ENCODE peak calls at places on chromosomes 3 and 15, in seven cellular contexts. One of them, this sample, is unnamed.

GRCh38 chr3:123605789-123606234 is 21.0 kb upstream of the HACD2 start:
- DNase-seq in GM12865: peak
- DNase-seq in astrocyte of the cerebellum: no peak
- DNase-seq in NCI-H460: no peak
- DNase-seq in AG08396: no peak
- DNase-seq in hypothalamus: no peak
- DNase-seq in HT1080: peak
- DNase-seq in this sample: peak

GRCh38 chr3:1439395-1439794 is 346.6 kb downstream of the CNTN6 start:
- DNase-seq in GM12865: peak
- DNase-seq in astrocyte of the cerebellum: no peak
- DNase-seq in NCI-H460: no peak
- DNase-seq in AG08396: no peak
- DNase-seq in hypothalamus: no peak
- DNase-seq in HT1080: peak
- DNase-seq in this sample: no peak

GRCh38 chr3:151724846-151725562 is 8.7 kb upstream of the AADACL2 start:
- DNase-seq in GM12865: no peak
- DNase-seq in astrocyte of the cerebellum: no peak
- DNase-seq in NCI-H460: no peak
- DNase-seq in AG08396: no peak
- DNase-seq in hypothalamus: no peak
- DNase-seq in HT1080: peak
- DNase-seq in this sample: peak

GRCh38 chr3:14345496-14346150 is 56.8 kb upstream of the SLC6A6 start:
- DNase-seq in GM12865: no peak
- DNase-seq in astrocyte of the cerebellum: no peak
- DNase-seq in NCI-H460: no peak
- DNase-seq in AG08396: no peak
- DNase-seq in hypothalamus: no peak
- DNase-seq in HT1080: no peak
- DNase-seq in this sample: peak

GRCh38 chr3:120648290-120648689 is 33.7 kb downstream of the HGD start:
- DNase-seq in GM12865: no peak
- DNase-seq in astrocyte of the cerebellum: no peak
- DNase-seq in NCI-H460: no peak
- DNase-seq in AG08396: peak
- DNase-seq in hypothalamus: no peak
- DNase-seq in HT1080: no peak
- DNase-seq in this sample: no peak

GRCh38 chr15:85477730-85478129 is 97.3 kb downstream of the AKAP13 start:
- DNase-seq in GM12865: no peak
- DNase-seq in astrocyte of the cerebellum: peak
- DNase-seq in NCI-H460: no peak
- DNase-seq in AG08396: peak
- DNase-seq in hypothalamus: no peak
- DNase-seq in HT1080: peak
- DNase-seq in this sample: peak

GRCh38 chr15:40487816-40488682 is 17.3 kb downstream of the CHST14 start:
- DNase-seq in GM12865: no peak
- DNase-seq in astrocyte of the cerebellum: no peak
- DNase-seq in NCI-H460: no peak
- DNase-seq in AG08396: no peak
- DNase-seq in hypothalamus: no peak
- DNase-seq in HT1080: no peak
- DNase-seq in this sample: no peak

GRCh38 chr3:52248165-52248541 is 2.6 kb downstream of the PPM1M start:
- DNase-seq in GM12865: no peak
- DNase-seq in astrocyte of the cerebellum: no peak
- DNase-seq in NCI-H460: no peak
- DNase-seq in AG08396: no peak
- DNase-seq in hypothalamus: no peak
- DNase-seq in HT1080: no peak
- DNase-seq in this sample: no peak

GRCh38 chr3:31198890-31199289 is 304.4 kb upstream of the GADL1 start:
- DNase-seq in GM12865: no peak
- DNase-seq in astrocyte of the cerebellum: no peak
- DNase-seq in NCI-H460: no peak
- DNase-seq in AG08396: no peak
- DNase-seq in hypothalamus: no peak
- DNase-seq in HT1080: no peak
- DNase-seq in this sample: no peak